ENCODE peak calls at places on chromosomes 2 and 18, in nine cellular contexts. One of them, this sample, is unnamed.

GRCh38 chr2:69565431-69565839 is 78.1 kb downstream of the AAK1 start:
- DNase-seq in astrocyte of the cerebellum: no peak
- DNase-seq in upper lobe of left lung: peak; percentile 54
- DNase-seq in OCI-LY7: peak; percentile 61
- DNase-seq in gastrocnemius medialis: peak; percentile 22
- DNase-seq in Peyer's patch: peak; percentile 62
- DNase-seq in ascending aorta: no peak
- DNase-seq in WTC11: peak; percentile 91
- DNase-seq in cardiac fibroblast: peak; percentile 36
- DNase-seq in this sample: no peak

GRCh38 chr18:79439201-79440023 is 43.7 kb downstream of the NFATC1 start:
- DNase-seq in gastrocnemius medialis: peak; percentile 86
- DNase-seq in cardiac fibroblast: peak; percentile 13
- DNase-seq in OCI-LY7: no peak
- DNase-seq in Peyer's patch: no peak
- DNase-seq in ascending aorta: no peak
- DNase-seq in upper lobe of left lung: no peak
- DNase-seq in astrocyte of the cerebellum: peak; percentile 76
- DNase-seq in WTC11: no peak
- DNase-seq in this sample: no peak

GRCh38 chr2:159591221-159591620 is 25.1 kb downstream of the BAZ2B start:
- DNase-seq in WTC11: no peak
- DNase-seq in OCI-LY7: no peak
- DNase-seq in ascending aorta: no peak
- DNase-seq in Peyer's patch: no peak
- DNase-seq in upper lobe of left lung: no peak
- DNase-seq in astrocyte of the cerebellum: no peak
- DNase-seq in gastrocnemius medialis: no peak
- DNase-seq in cardiac fibroblast: no peak
- DNase-seq in this sample: no peak

GRCh38 chr18:54284967-54285785 is 15.9 kb downstream of the POLI start:
- DNase-seq in ascending aorta: no peak
- DNase-seq in WTC11: no peak
- DNase-seq in astrocyte of the cerebellum: no peak
- DNase-seq in upper lobe of left lung: no peak
- DNase-seq in Peyer's patch: no peak
- DNase-seq in gastrocnemius medialis: peak; percentile 39
- DNase-seq in cardiac fibroblast: peak; percentile 42
- DNase-seq in OCI-LY7: no peak
- DNase-seq in this sample: peak; percentile 97

GRCh38 chr2:113858764-113859163 is 31.1 kb upstream of the ACTR3 start:
- DNase-seq in WTC11: no peak
- DNase-seq in astrocyte of the cerebellum: peak; percentile 40
- DNase-seq in upper lobe of left lung: no peak
- DNase-seq in cardiac fibroblast: peak; percentile 73
- DNase-seq in OCI-LY7: no peak
- DNase-seq in ascending aorta: no peak
- DNase-seq in Peyer's patch: no peak
- DNase-seq in gastrocnemius medialis: no peak
- DNase-seq in this sample: no peak

GRCh38 chr2:127820080-127820668 is 9.2 kb upstream of the WDR33 start:
- DNase-seq in astrocyte of the cerebellum: no peak
- DNase-seq in WTC11: no peak
- DNase-seq in ascending aorta: no peak
- DNase-seq in OCI-LY7: peak; percentile 70
- DNase-seq in upper lobe of left lung: no peak
- DNase-seq in Peyer's patch: no peak
- DNase-seq in cardiac fibroblast: peak; percentile 10
- DNase-seq in gastrocnemius medialis: no peak
- DNase-seq in this sample: no peak

GRCh38 chr2:227939271-227940027 is 68.0 kb downstream of the DAW1 start:
- DNase-seq in OCI-LY7: peak; percentile 21
- DNase-seq in cardiac fibroblast: peak; percentile 64
- DNase-seq in gastrocnemius medialis: no peak
- DNase-seq in ascending aorta: no peak
- DNase-seq in WTC11: peak; percentile 34
- DNase-seq in Peyer's patch: no peak
- DNase-seq in upper lobe of left lung: no peak
- DNase-seq in astrocyte of the cerebellum: peak; percentile 8
- DNase-seq in this sample: no peak

GRCh38 chr2:31381601-31382000 is 32.9 kb downstream of the XDH start:
- DNase-seq in astrocyte of the cerebellum: no peak
- DNase-seq in OCI-LY7: no peak
- DNase-seq in upper lobe of left lung: no peak
- DNase-seq in cardiac fibroblast: no peak
- DNase-seq in WTC11: no peak
- DNase-seq in gastrocnemius medialis: no peak
- DNase-seq in ascending aorta: no peak
- DNase-seq in Peyer's patch: no peak
- DNase-seq in this sample: no peak

GRCh38 chr18:62339106-62339988 is 14.2 kb downstream of the TNFRSF11A start:
- DNase-seq in gastrocnemius medialis: no peak
- DNase-seq in ascending aorta: no peak
- DNase-seq in OCI-LY7: no peak
- DNase-seq in astrocyte of the cerebellum: peak; percentile 41
- DNase-seq in upper lobe of left lung: no peak
- DNase-seq in Peyer's patch: no peak
- DNase-seq in WTC11: peak; percentile 36
- DNase-seq in cardiac fibroblast: peak; percentile 43
- DNase-seq in this sample: no peak

GRCh38 chr2:43254331-43254730 is 27.9 kb upstream of the ZFP36L2 start:
- DNase-seq in OCI-LY7: no peak
- DNase-seq in ascending aorta: no peak
- DNase-seq in Peyer's patch: no peak
- DNase-seq in upper lobe of left lung: no peak
- DNase-seq in cardiac fibroblast: no peak
- DNase-seq in astrocyte of the cerebellum: no peak
- DNase-seq in gastrocnemius medialis: no peak
- DNase-seq in WTC11: no peak
- DNase-seq in this sample: no peak

GRCh38 chr18:6785001-6785400 is 55.5 kb downstream of the ARHGAP28 start:
- DNase-seq in ascending aorta: no peak
- DNase-seq in Peyer's patch: no peak
- DNase-seq in WTC11: no peak
- DNase-seq in cardiac fibroblast: peak; percentile 25
- DNase-seq in upper lobe of left lung: no peak
- DNase-seq in gastrocnemius medialis: no peak
- DNase-seq in astrocyte of the cerebellum: no peak
- DNase-seq in OCI-LY7: no peak
- DNase-seq in this sample: no peak

GRCh38 chr2:29611261-29611660 is 310.1 kb downstream of the ALK start:
- DNase-seq in WTC11: no peak
- DNase-seq in Peyer's patch: no peak
- DNase-seq in cardiac fibroblast: no peak
- DNase-seq in upper lobe of left lung: no peak
- DNase-seq in gastrocnemius medialis: no peak
- DNase-seq in OCI-LY7: no peak
- DNase-seq in ascending aorta: no peak
- DNase-seq in astrocyte of the cerebellum: no peak
- DNase-seq in this sample: no peak

GRCh38 chr2:29613792-29614266 is 307.6 kb downstream of the ALK start:
- DNase-seq in astrocyte of the cerebellum: no peak
- DNase-seq in OCI-LY7: no peak
- DNase-seq in cardiac fibroblast: no peak
- DNase-seq in gastrocnemius medialis: no peak
- DNase-seq in Peyer's patch: no peak
- DNase-seq in upper lobe of left lung: no peak
- DNase-seq in ascending aorta: no peak
- DNase-seq in WTC11: no peak
- DNase-seq in this sample: no peak

GRCh38 chr2:29611850-29612249 is 309.5 kb downstream of the ALK start:
- DNase-seq in Peyer's patch: no peak
- DNase-seq in astrocyte of the cerebellum: no peak
- DNase-seq in ascending aorta: no peak
- DNase-seq in upper lobe of left lung: no peak
- DNase-seq in gastrocnemius medialis: no peak
- DNase-seq in WTC11: no peak
- DNase-seq in OCI-LY7: no peak
- DNase-seq in cardiac fibroblast: no peak
- DNase-seq in this sample: no peak

GRCh38 chr2:29613067-29613466 is 308.3 kb downstream of the ALK start:
- DNase-seq in astrocyte of the cerebellum: no peak
- DNase-seq in Peyer's patch: no peak
- DNase-seq in WTC11: no peak
- DNase-seq in gastrocnemius medialis: no peak
- DNase-seq in OCI-LY7: no peak
- DNase-seq in upper lobe of left lung: no peak
- DNase-seq in cardiac fibroblast: no peak
- DNase-seq in ascending aorta: no peak
- DNase-seq in this sample: no peak

DNA sequence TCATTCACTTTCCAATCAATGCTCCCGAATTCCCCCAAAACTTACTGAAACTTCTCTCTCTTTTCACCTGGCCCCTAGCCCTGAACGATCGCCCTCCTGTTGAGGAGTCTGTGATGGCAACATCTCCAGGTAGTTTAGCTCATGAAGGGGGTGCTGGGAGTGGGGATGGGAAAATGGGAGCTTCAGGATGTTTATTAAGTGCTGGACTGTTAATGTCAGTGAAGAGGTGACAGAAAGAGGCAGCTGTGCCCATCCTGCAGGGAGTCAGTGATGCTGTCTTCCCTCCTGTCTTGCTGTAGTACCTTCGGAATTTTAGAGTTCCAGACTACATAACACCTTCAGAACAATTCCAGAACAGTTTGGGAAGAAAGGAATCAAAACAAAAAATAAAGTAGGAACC is 308.8 kb downstream of the ALK start:
- DNase-seq in ascending aorta: no peak
- DNase-seq in Peyer's patch: no peak
- DNase-seq in astrocyte of the cerebellum: no peak
- DNase-seq in gastrocnemius medialis: no peak
- DNase-seq in WTC11: no peak
- DNase-seq in OCI-LY7: no peak
- DNase-seq in cardiac fibroblast: no peak
- DNase-seq in upper lobe of left lung: no peak
- DNase-seq in this sample: no peak
- TF ChIP-seq CTCF in ascending aorta: no peak
- TF ChIP-seq CTCF in Peyer's patch: no peak
- TF ChIP-seq CTCF in astrocyte of the cerebellum: no peak
- TF ChIP-seq CTCF in gastrocnemius medialis: no peak
- TF ChIP-seq CTCF in WTC11: no peak
- TF ChIP-seq CTCF in OCI-LY7: no peak
- TF ChIP-seq CTCF in cardiac fibroblast: no peak
- TF ChIP-seq CTCF in upper lobe of left lung: no peak
- TF ChIP-seq CTCF in this sample: no peak

GRCh38 chr2:38720613-38721241 is 30.4 kb downstream of the SRSF7 start:
- DNase-seq in Peyer's patch: no peak
- DNase-seq in ascending aorta: no peak
- DNase-seq in astrocyte of the cerebellum: peak; percentile 99
- DNase-seq in upper lobe of left lung: peak; percentile 83
- DNase-seq in WTC11: no peak
- DNase-seq in cardiac fibroblast: peak; percentile 99
- DNase-seq in OCI-LY7: no peak
- DNase-seq in gastrocnemius medialis: peak; percentile 88
- DNase-seq in this sample: peak; percentile 66

GRCh38 chr2:38723173-38723572 is 28.0 kb downstream of the SRSF7 start:
- DNase-seq in cardiac fibroblast: no peak
- DNase-seq in gastrocnemius medialis: peak; percentile 90
- DNase-seq in Peyer's patch: no peak
- DNase-seq in WTC11: no peak
- DNase-seq in astrocyte of the cerebellum: no peak
- DNase-seq in ascending aorta: no peak
- DNase-seq in OCI-LY7: no peak
- DNase-seq in upper lobe of left lung: no peak
- DNase-seq in this sample: peak; percentile 66

GRCh38 chr2:38719706-38720105 is 31.5 kb downstream of the SRSF7 start:
- DNase-seq in astrocyte of the cerebellum: no peak
- DNase-seq in gastrocnemius medialis: no peak
- DNase-seq in WTC11: no peak
- DNase-seq in upper lobe of left lung: no peak
- DNase-seq in OCI-LY7: no peak
- DNase-seq in cardiac fibroblast: no peak
- DNase-seq in ascending aorta: no peak
- DNase-seq in Peyer's patch: no peak
- DNase-seq in this sample: no peak

DNA sequence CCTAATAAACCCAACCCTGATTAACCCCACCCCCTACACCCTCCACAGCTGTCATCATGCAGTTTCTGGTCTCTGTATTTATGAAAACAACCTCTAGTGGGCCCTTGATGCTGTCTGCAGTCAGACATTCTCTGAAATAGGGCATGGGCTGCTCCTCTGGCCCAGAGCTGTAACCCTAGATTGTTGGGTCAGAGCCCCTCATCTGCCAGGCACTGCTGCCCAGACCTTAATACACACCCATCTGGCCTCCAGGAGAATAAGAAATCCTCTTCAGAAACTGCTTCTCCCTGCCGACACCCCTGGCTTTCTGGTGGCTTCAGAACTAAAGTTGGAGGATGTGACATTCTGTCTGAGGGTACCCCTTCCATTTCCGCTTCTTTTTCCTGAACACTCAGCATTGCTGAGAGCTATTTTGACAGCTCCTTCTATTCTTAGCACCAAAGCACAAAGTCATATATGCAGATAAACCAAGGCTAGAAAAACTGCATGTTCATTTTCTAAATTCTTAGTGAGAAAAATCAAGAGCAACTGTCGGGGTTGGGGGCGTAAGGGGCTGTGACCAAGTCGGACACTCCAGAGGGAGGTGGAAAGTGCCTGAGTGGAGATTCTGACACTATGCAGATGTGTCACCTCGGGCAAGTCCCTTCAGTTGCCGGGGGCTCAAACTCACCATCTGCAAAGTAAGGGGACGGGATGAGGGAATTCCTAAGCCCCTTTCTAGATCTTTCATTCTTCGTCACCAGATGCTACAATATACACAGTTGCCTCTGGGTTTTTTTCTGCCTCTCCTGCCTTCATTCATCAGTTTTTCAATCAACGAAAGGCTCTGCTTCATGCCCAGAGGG is 28.7 kb downstream of the SRSF7 start:
- DNase-seq in gastrocnemius medialis: peak; percentile 75
- DNase-seq in ascending aorta: no peak
- DNase-seq in OCI-LY7: peak; percentile 47
- DNase-seq in cardiac fibroblast: no peak
- DNase-seq in WTC11: no peak
- DNase-seq in Peyer's patch: no peak
- DNase-seq in upper lobe of left lung: no peak
- DNase-seq in astrocyte of the cerebellum: no peak
- DNase-seq in this sample: peak; percentile 40
- TF ChIP-seq CTCF in gastrocnemius medialis: no peak
- TF ChIP-seq CTCF in ascending aorta: no peak
- TF ChIP-seq CTCF in OCI-LY7: peak; percentile 52
- TF ChIP-seq CTCF in cardiac fibroblast: no peak
- TF ChIP-seq CTCF in WTC11: no peak
- TF ChIP-seq CTCF in Peyer's patch: peak; percentile 4
- TF ChIP-seq CTCF in upper lobe of left lung: no peak
- TF ChIP-seq CTCF in astrocyte of the cerebellum: no peak
- TF ChIP-seq CTCF in this sample: peak; percentile 34

GRCh38 chr2:1766400-1766799 is 22.1 kb upstream of the PXDN start:
- DNase-seq in cardiac fibroblast: no peak
- DNase-seq in gastrocnemius medialis: no peak
- DNase-seq in WTC11: peak; percentile 54
- DNase-seq in Peyer's patch: no peak
- DNase-seq in astrocyte of the cerebellum: no peak
- DNase-seq in upper lobe of left lung: peak; percentile 17
- DNase-seq in ascending aorta: no peak
- DNase-seq in OCI-LY7: no peak
- DNase-seq in this sample: no peak
- TF ChIP-seq CTCF in cardiac fibroblast: no peak
- TF ChIP-seq CTCF in gastrocnemius medialis: no peak
- TF ChIP-seq CTCF in WTC11: no peak
- TF ChIP-seq CTCF in Peyer's patch: no peak
- TF ChIP-seq CTCF in astrocyte of the cerebellum: peak; percentile 4
- TF ChIP-seq CTCF in upper lobe of left lung: no peak
- TF ChIP-seq CTCF in ascending aorta: no peak
- TF ChIP-seq CTCF in OCI-LY7: no peak
- TF ChIP-seq CTCF in this sample: no peak

GRCh38 chr2:26740890-26741302 is 23.2 kb upstream of the SLC35F6 start:
- DNase-seq in gastrocnemius medialis: no peak
- DNase-seq in Peyer's patch: no peak
- DNase-seq in OCI-LY7: no peak
- DNase-seq in upper lobe of left lung: no peak
- DNase-seq in cardiac fibroblast: peak; percentile 53
- DNase-seq in WTC11: peak; percentile 45
- DNase-seq in astrocyte of the cerebellum: no peak
- DNase-seq in ascending aorta: no peak
- DNase-seq in this sample: peak; percentile 7
- TF ChIP-seq CTCF in gastrocnemius medialis: no peak
- TF ChIP-seq CTCF in Peyer's patch: no peak
- TF ChIP-seq CTCF in OCI-LY7: no peak
- TF ChIP-seq CTCF in upper lobe of left lung: no peak
- TF ChIP-seq CTCF in cardiac fibroblast: no peak
- TF ChIP-seq CTCF in WTC11: no peak
- TF ChIP-seq CTCF in astrocyte of the cerebellum: no peak
- TF ChIP-seq CTCF in ascending aorta: no peak
- TF ChIP-seq CTCF in this sample: no peak

This sample was measured in GM12864.